ENCODE peak calls at places on chromosomes 12 and 14, in eight cellular contexts. W is ovary; A is NB4; O is cardiac fibroblast; G is AG04450; E is naive thymus-derived CD4-positive, alpha-beta T cell; L is thoracic aorta; R is cardiac muscle cell. P is an unnamed sample.

GRCh38 chr12:56629459-56630179 is 507 bp downstream of the BAZ2A start:
- DNase-seq in A (peak), R (no peak), E (peak), G (no peak), W (peak), O (peak), L (no peak), P (peak)

GRCh38 chr12:89731064-89731463 is 22.4 kb upstream of the ATP2B1 start:
- DNase-seq in R (no peak), E (no peak), G (no peak), O (peak), W (no peak), L (no peak), A (no peak), P (no peak)

GRCh38 chr12:89817501-89818226 is 109.0 kb upstream of the ATP2B1 start:
- DNase-seq in A (peak), L (no peak), R (no peak), G (no peak), W (no peak), E (no peak), O (no peak), P (no peak)

GRCh38 chr12:49503674-49504180 is 35.1 kb upstream of the KCNH3 start:
- DNase-seq in A (no peak), E (no peak), R (no peak), G (peak), W (no peak), L (no peak), O (peak), P (peak)

GRCh38 chr12:75724913-75725312 is 213.5 kb upstream of the KRR1 start:
- DNase-seq in G (peak), R (no peak), A (no peak), E (no peak), W (no peak), O (peak), L (no peak), P (peak)

GRCh38 chr12:19893514-19893913 is 454.2 kb downstream of the AEBP2 start:
- DNase-seq in W (no peak), O (peak), A (peak), R (no peak), G (peak), L (no peak), E (no peak), P (peak)

GRCh38 chr14:42378274-42378673 is 771.6 kb downstream of the LRFN5 start:
- DNase-seq in R (no peak), G (no peak), A (no peak), L (no peak), O (no peak), W (no peak), E (no peak), P (no peak)

GRCh38 chr12:124636138-124636968 is 68.9 kb upstream of the NCOR2 start:
- DNase-seq in A (peak), W (no peak), G (no peak), L (no peak), O (peak), R (no peak), E (peak), P (peak)

GRCh38 chr12:124774462-124775167 is 89.0 kb downstream of the SCARB1 start:
- DNase-seq in R (no peak), O (peak), A (peak), E (peak), G (no peak), L (peak), W (peak), P (no peak)

GRCh38 chr14:53509845-53510244 is 356.7 kb upstream of the DDHD1 start:
- DNase-seq in E (no peak), A (no peak), L (no peak), G (peak), O (peak), R (no peak), W (peak), P (peak)

GRCh38 chr14:99758915-99759545 is 34.2 kb upstream of the EML1 start:
- DNase-seq in G (no peak), O (no peak), L (no peak), A (no peak), W (no peak), E (no peak), R (peak), P (no peak)

GRCh38 chr14:36383674-36384421 is 63.4 kb upstream of the MBIP start:
- DNase-seq in A (no peak), W (no peak), L (peak), G (no peak), R (no peak), E (no peak), O (no peak), P (no peak)

GRCh38 chr14:47194051-47194450 is 481.4 kb downstream of the MDGA2 start:
- DNase-seq in L (no peak), O (peak), A (no peak), W (no peak), R (no peak), G (no peak), E (no peak), P (no peak)

GRCh38 chr12:1319215-1319614 is 275.2 kb downstream of the FBXL14 start:
- DNase-seq in G (no peak), E (no peak), A (no peak), W (no peak), O (peak), R (no peak), L (no peak), P (no peak)

GRCh38 chr12:58502236-58502635 is 418.1 kb downstream of the LRIG3 start:
- DNase-seq in G (no peak), O (no peak), A (no peak), W (no peak), R (peak), E (no peak), L (no peak), P (peak)

GRCh38 chr12:107903377-107904061 is 129.0 kb downstream of the ASCL4 start:
- DNase-seq in G (no peak), R (peak), E (peak), A (peak), L (no peak), O (no peak), W (peak), P (peak)

GRCh38 chr14:44463386-44464004 is 43.6 kb downstream of the FSCB start:
- DNase-seq in E (no peak), O (peak), R (no peak), A (no peak), L (no peak), W (no peak), G (no peak), P (no peak)

GRCh38 chr14:99792551-99793212 is 531 bp upstream of the EML1 start:
- DNase-seq in O (peak), A (no peak), R (peak), W (peak), E (no peak), G (no peak), L (no peak), P (no peak)

GRCh38 chr12:25054076-25054782 is 105.3 kb upstream of the BCAT1 start:
- DNase-seq in E (no peak), O (no peak), A (peak), W (no peak), L (no peak), G (no peak), R (no peak), P (no peak)

GRCh38 chr14:37593496-37594237 is 1.4 kb downstream of the FOXA1 start:
- DNase-seq in L (no peak), G (no peak), W (no peak), E (no peak), R (no peak), O (no peak), A (no peak), P (no peak)

GRCh38 chr14:61751475-61751989 is 10.7 kb upstream of the SNAPC1 start:
- DNase-seq in R (no peak), G (no peak), A (no peak), E (no peak), W (no peak), L (no peak), O (peak), P (no peak)

GRCh38 chr14:61750708-61751474 is 11.3 kb upstream of the SNAPC1 start:
- DNase-seq in R (peak), A (peak), E (peak), W (peak), L (peak), G (no peak), O (peak), P (peak)

GRCh38 chr14:61747342-61747741 is 14.9 kb upstream of the SNAPC1 start:
- DNase-seq in A (no peak), E (no peak), G (no peak), O (no peak), L (no peak), R (no peak), W (no peak), P (no peak)

GRCh38 chr14:61749867-61750266 is 12.4 kb upstream of the SNAPC1 start:
- DNase-seq in E (no peak), L (no peak), O (peak), R (peak), A (no peak), W (no peak), G (no peak), P (peak)

DNA sequence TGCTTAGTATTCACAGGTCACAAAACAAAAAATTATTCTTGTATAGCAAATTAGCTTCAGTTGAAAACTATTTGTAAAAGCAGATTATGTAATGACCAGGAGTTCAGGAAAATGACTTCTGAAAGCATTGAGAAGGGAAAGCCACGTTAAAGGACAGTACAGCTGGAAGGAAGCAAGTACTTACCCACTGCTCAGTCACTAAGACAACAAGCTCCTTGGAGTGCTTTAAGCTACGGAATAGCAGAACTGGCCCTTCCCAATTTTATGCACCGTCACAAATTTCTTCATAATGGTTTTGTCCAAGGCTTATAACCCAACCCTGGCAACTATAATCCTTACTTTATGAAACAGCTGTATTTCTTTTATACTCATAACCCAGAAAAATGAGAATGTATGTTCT is 13.0 kb upstream of the SNAPC1 start:
- DNase-seq in R (peak), W (no peak), A (no peak), E (no peak), L (no peak), G (no peak), O (peak), P (no peak)
- H3K4me3 ChIP-seq in R (peak), W (no peak), A (peak), E (no peak), L (peak), G (peak), O (no peak), P (no peak)

DNA sequence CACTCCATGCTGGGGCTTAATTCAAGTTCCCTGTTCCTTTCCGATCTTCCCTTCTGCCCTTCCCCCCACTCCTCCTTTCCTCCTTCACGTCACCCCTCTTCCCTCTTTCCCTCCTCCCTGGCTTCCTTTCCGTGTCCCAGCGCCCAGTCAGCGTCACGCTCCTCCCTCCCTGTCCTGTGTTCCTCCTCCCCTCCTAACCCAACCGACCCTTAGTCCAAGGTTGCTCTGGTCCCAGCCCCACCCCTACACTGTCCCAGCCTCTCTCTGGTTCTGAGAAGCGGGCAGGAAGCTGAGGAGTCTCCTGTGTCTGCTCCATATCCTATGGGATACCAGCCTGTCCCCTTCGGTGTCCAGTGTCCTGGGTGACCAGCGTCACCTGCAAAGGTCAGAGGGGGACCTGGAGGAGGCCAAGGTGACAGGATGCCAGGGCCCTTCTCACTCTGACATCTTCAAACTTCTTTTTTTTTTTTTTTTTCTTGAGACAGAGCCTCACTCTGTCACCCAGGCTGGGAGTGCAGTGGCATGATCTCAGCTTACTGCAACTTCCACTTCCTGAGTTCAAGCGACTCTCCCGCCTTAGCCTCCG is 56.2 kb upstream of the TSPAN9 start:
- DNase-seq in L (no peak), G (no peak), E (no peak), A (no peak), W (no peak), R (no peak), O (no peak), P (no peak)
- H3K4me3 ChIP-seq in L (no peak), G (no peak), E (no peak), A (no peak), W (no peak), R (no peak), O (no peak), P (no peak)

GRCh38 chr12:132178314-132178713 is 34.1 kb downstream of the NOC4L start:
- DNase-seq in L (no peak), O (no peak), W (no peak), R (no peak), A (peak), G (no peak), E (no peak), P (no peak)
- H3K4me3 ChIP-seq in L (no peak), O (no peak), W (no peak), R (no peak), A (peak), G (no peak), E (peak), P (no peak)

GRCh38 chr12:21526053-21526452 is at the start of gene SPX:
- DNase-seq in R (no peak), O (peak), G (no peak), A (peak), L (no peak), W (no peak), E (no peak), P (no peak)
- H3K4me3 ChIP-seq in R (peak), O (peak), G (no peak), A (no peak), L (peak), W (no peak), E (peak), P (no peak)

P was measured in hepatocyte.